ENCODE peak calls at places on chromosomes 2 and 18, in ten cellular contexts. A, R, Z, L, E, Y, Q, J, O and K are unnamed samples.

GRCh38 chr2:239292956-239293355 is 107.9 kb downstream of the HDAC4 start:
- DNase-seq in A (peak; percentile 38), R (no peak), Z (no peak), L (no peak), E (no peak), Y (no peak), Q (no peak), J (no peak), O (no peak), K (no peak)

GRCh38 chr2:201218780-201219179 is 35.8 kb downstream of the CASP10 start:
- DNase-seq in A (no peak), R (no peak), Z (no peak), L (no peak), E (peak; percentile 72), Y (no peak), Q (no peak), J (no peak), O (peak; percentile 29), K (no peak)

GRCh38 chr2:220154243-220154642 is 526.8 kb downstream of the SLC4A3 start:
- DNase-seq in A (no peak), R (no peak), Z (no peak), L (no peak), E (no peak), Y (no peak), Q (no peak), J (no peak), O (no peak), K (no peak)

GRCh38 chr2:229489016-229489415 is 217.9 kb upstream of the PID1 start:
- DNase-seq in A (no peak), R (no peak), Z (no peak), L (no peak), E (peak; percentile 95), Y (no peak), Q (peak; percentile 83), J (no peak), O (no peak), K (peak; percentile 93)

GRCh38 chr2:45458909-45459563 is 152.0 kb downstream of the SRBD1 start:
- DNase-seq in A (no peak), R (no peak), Z (no peak), L (no peak), E (peak; percentile 86), Y (no peak), Q (peak; percentile 15), J (no peak), O (peak; percentile 83), K (no peak)

GRCh38 chr2:9518780-9519179 is 36.9 kb downstream of the ADAM17 start:
- DNase-seq in A (no peak), R (no peak), Z (no peak), L (no peak), E (no peak), Y (no peak), Q (no peak), J (no peak), O (no peak), K (no peak)

GRCh38 chr2:60556998-60557955 is 3.8 kb upstream of the BCL11A start:
- DNase-seq in A (no peak), R (no peak), Z (no peak), L (no peak), E (no peak), Y (no peak), Q (no peak), J (no peak), O (no peak), K (no peak)

GRCh38 chr2:237500681-237501424 is 13.8 kb downstream of the MLPH start:
- DNase-seq in A (peak; percentile 69), R (no peak), Z (no peak), L (no peak), E (peak; percentile 98), Y (no peak), Q (peak; percentile 94), J (no peak), O (peak; percentile 98), K (peak; percentile 96)

GRCh38 chr2:46481541-46482193 is 2.3 kb downstream of the TMEM247 start:
- DNase-seq in A (no peak), R (no peak), Z (no peak), L (no peak), E (peak; percentile 88), Y (no peak), Q (peak; percentile 36), J (no peak), O (peak; percentile 77), K (peak; percentile 29)

GRCh38 chr2:186887107-186888090 is 38.4 kb upstream of the ZSWIM2 start:
- DNase-seq in A (peak; percentile 63), R (no peak), Z (no peak), L (no peak), E (no peak), Y (no peak), Q (no peak), J (no peak), O (no peak), K (no peak)

GRCh38 chr2:12884713-12885282 is 168.1 kb downstream of the TRIB2 start:
- DNase-seq in A (peak; percentile 76), R (no peak), Z (no peak), L (no peak), E (peak; percentile 68), Y (no peak), Q (peak; percentile 41), J (no peak), O (peak; percentile 59), K (peak; percentile 26)

GRCh38 chr2:109446531-109447131 is 167.1 kb downstream of the SEPTIN10 start:
- DNase-seq in A (no peak), R (no peak), Z (no peak), L (no peak), E (no peak), Y (no peak), Q (no peak), J (no peak), O (no peak), K (peak; percentile 24)

GRCh38 chr2:66432801-66433694 is 1.9 kb upstream of the MEIS1 start:
- DNase-seq in A (peak; percentile 92), R (no peak), Z (no peak), L (no peak), E (peak; percentile 88), Y (no peak), Q (peak; percentile 92), J (no peak), O (peak; percentile 84), K (peak; percentile 87)

GRCh38 chr2:48107326-48107925 is 201.1 kb upstream of the FBXO11 start:
- DNase-seq in A (no peak), R (no peak), Z (no peak), L (no peak), E (peak; percentile 91), Y (no peak), Q (peak; percentile 23), J (no peak), O (peak; percentile 67), K (peak; percentile 45)

GRCh38 chr18:41501848-41502247 is 453.2 kb upstream of the PIK3C3 start:
- DNase-seq in A (no peak), R (no peak), Z (no peak), L (no peak), E (peak; percentile 76), Y (no peak), Q (no peak), J (no peak), O (no peak), K (no peak)

GRCh38 chr2:2623939-2624338 is 292.9 kb upstream of the MYT1L start:
- DNase-seq in A (no peak), R (no peak), Z (no peak), L (no peak), E (no peak), Y (no peak), Q (no peak), J (no peak), O (no peak), K (no peak)

GRCh38 chr2:13652531-13653313 is 936.0 kb downstream of the TRIB2 start:
- DNase-seq in A (no peak), R (no peak), Z (no peak), L (no peak), E (peak; percentile 82), Y (no peak), Q (no peak), J (no peak), O (peak; percentile 42), K (peak; percentile 34)

GRCh38 chr2:219475697-219476604 is 22.7 kb upstream of the GMPPA start:
- DNase-seq in A (no peak), R (peak; percentile 50), Z (no peak), L (no peak), E (peak; percentile 76), Y (peak; percentile 58), Q (peak; percentile 67), J (peak; percentile 37), O (peak; percentile 27), K (no peak)

GRCh38 chr2:28269019-28269784 is 123.5 kb upstream of the FOSL2 start:
- DNase-seq in A (no peak), R (no peak), Z (no peak), L (no peak), E (peak; percentile 78), Y (no peak), Q (peak; percentile 44), J (no peak), O (peak; percentile 77), K (no peak)

GRCh38 chr2:29844713-29845320 is 76.6 kb downstream of the ALK start:
- DNase-seq in A (no peak), R (no peak), Z (no peak), L (no peak), E (peak; percentile 72), Y (no peak), Q (no peak), J (no peak), O (peak; percentile 21), K (peak; percentile 24)

GRCh38 chr18:77323640-77324370 is 74.2 kb downstream of the GALR1 start:
- DNase-seq in A (no peak), R (no peak), Z (no peak), L (no peak), E (no peak), Y (no peak), Q (no peak), J (no peak), O (no peak), K (no peak)

GRCh38 chr2:134706587-134707329 is 12.0 kb downstream of the TMEM163 start:
- DNase-seq in A (no peak), R (no peak), Z (no peak), L (no peak), E (peak; percentile 55), Y (no peak), Q (no peak), J (no peak), O (peak; percentile 32), K (no peak)

GRCh38 chr2:148391324-148391723 is 253.2 kb upstream of the EPC2 start:
- DNase-seq in A (no peak), R (no peak), Z (no peak), L (no peak), E (peak; percentile 9), Y (no peak), Q (no peak), J (no peak), O (no peak), K (no peak)

GRCh38 chr18:23307567-23308295 is 145.4 kb upstream of the RIOK3 start:
- DNase-seq in A (no peak), R (no peak), Z (no peak), L (no peak), E (peak; percentile 32), Y (no peak), Q (peak; percentile 54), J (no peak), O (peak; percentile 47), K (peak; percentile 24)

GRCh38 chr2:69619725-69620124 is 23.8 kb downstream of the AAK1 start:
- DNase-seq in A (no peak), R (no peak), Z (no peak), L (no peak), E (no peak), Y (no peak), Q (no peak), J (no peak), O (no peak), K (no peak)

GRCh38 chr2:46009772-46010171 is 287.4 kb upstream of the EPAS1 start:
- DNase-seq in A (no peak), R (no peak), Z (no peak), L (no peak), E (peak; percentile 23), Y (no peak), Q (no peak), J (no peak), O (no peak), K (no peak)

GRCh38 chr2:62460175-62460574 is 45.8 kb downstream of the TMEM17 start:
- DNase-seq in A (no peak), R (no peak), Z (no peak), L (no peak), E (no peak), Y (no peak), Q (no peak), J (no peak), O (peak; percentile 50), K (no peak)

GRCh38 chr2:65030481-65030880 is 25.7 kb upstream of the CEP68 start:
- DNase-seq in A (no peak), R (no peak), Z (no peak), L (no peak), E (no peak), Y (no peak), Q (no peak), J (no peak), O (no peak), K (no peak)